ENCODE peak calls at places on chromosomes 12 and 14, in ten cellular contexts. B, J, P, A, F, W, T, I, U and K are unnamed samples.

GRCh38 chr12:59499774-59500173 is 96.1 kb upstream of the SLC16A7 start:
- DNase-seq in F (no peak), J (no peak), W (no peak), T (peak; percentile 10), B (no peak), P (no peak), A (no peak), U (no peak), I (no peak), K (no peak)

GRCh38 chr12:117228239-117228638 is 38.0 kb upstream of the FBXO21 start:
- DNase-seq in W (no peak), U (no peak), P (no peak), A (no peak), J (no peak), T (no peak), B (no peak), I (no peak), F (no peak), K (no peak)

GRCh38 chr14:94066089-94066676 is 14.8 kb downstream of the DDX24 start:
- DNase-seq in T (no peak), P (no peak), A (no peak), I (no peak), J (no peak), F (no peak), B (no peak), W (no peak), U (no peak), K (no peak)

GRCh38 chr12:130336723-130337475 is 788 bp upstream of the PIWIL1 start:
- DNase-seq in T (no peak), W (no peak), B (no peak), J (no peak), P (no peak), U (peak; percentile 22), I (no peak), A (no peak), F (no peak), K (no peak)

GRCh38 chr12:93868771-93869170 is 191.6 kb downstream of the CRADD start:
- DNase-seq in I (no peak), P (no peak), J (no peak), B (peak; percentile 62), A (no peak), T (no peak), F (no peak), W (peak; percentile 85), U (no peak), K (no peak)

GRCh38 chr12:108691154-108691994 is 39.9 kb downstream of the CORO1C start:
- DNase-seq in I (peak; percentile 96), W (peak; percentile 99), U (peak; percentile 99), F (peak; percentile 77), J (peak; percentile 88), A (peak; percentile 49), T (peak; percentile 57), P (peak; percentile 79), B (peak; percentile 98), K (peak; percentile 91)

GRCh38 chr14:61329478-61330051 is 8.2 kb downstream of the PRKCH start:
- DNase-seq in A (no peak), U (no peak), B (no peak), W (no peak), J (no peak), T (no peak), F (no peak), I (no peak), P (no peak), K (no peak)

GRCh38 chr12:122031342-122032216 is 9.9 kb downstream of the BCL7A start:
- DNase-seq in P (peak; percentile 51), T (peak; percentile 70), B (no peak), A (peak; percentile 47), F (peak; percentile 76), I (no peak), W (no peak), J (no peak), U (peak; percentile 68), K (peak; percentile 87)

GRCh38 chr12:131833896-131834641 is 5.9 kb downstream of the MMP17 start:
- DNase-seq in W (peak; percentile 40), B (peak; percentile 30), I (no peak), T (no peak), J (no peak), A (no peak), P (no peak), F (no peak), U (peak; percentile 50), K (peak; percentile 84)

GRCh38 chr12:8033153-8034044 is 883 bp downstream of the FOXJ2 start:
- DNase-seq in U (peak; percentile 34), F (peak; percentile 51), A (no peak), W (peak; percentile 38), J (no peak), T (peak; percentile 65), B (peak; percentile 68), P (peak; percentile 72), I (no peak), K (peak; percentile 21)

GRCh38 chr14:68244272-68244975 is 424.8 kb downstream of the RAD51B start:
- DNase-seq in P (no peak), J (no peak), T (no peak), B (no peak), U (no peak), A (no peak), W (no peak), I (no peak), F (no peak), K (no peak)

GRCh38 chr14:53542692-53543091 is 389.6 kb upstream of the DDHD1 start:
- DNase-seq in U (peak; percentile 12), A (no peak), F (no peak), T (no peak), W (peak; percentile 67), J (no peak), P (no peak), I (no peak), B (peak; percentile 59), K (no peak)

GRCh38 chr12:16324772-16325171 is 22.7 kb upstream of the MGST1 start:
- DNase-seq in I (no peak), A (no peak), F (no peak), P (no peak), U (no peak), B (no peak), W (no peak), T (no peak), J (no peak), K (no peak)

GRCh38 chr14:76091036-76091435 is 60.7 kb upstream of the GPATCH2L start:
- DNase-seq in P (no peak), I (no peak), F (no peak), A (no peak), J (no peak), W (no peak), B (no peak), U (peak; percentile 46), T (peak; percentile 53), K (no peak)

GRCh38 chr12:29807125-29807524 is 23.4 kb upstream of the TMTC1 start:
- DNase-seq in A (no peak), B (peak; percentile 45), F (no peak), J (no peak), T (no peak), U (no peak), W (peak; percentile 81), P (no peak), I (no peak), K (no peak)

GRCh38 chr12:52236386-52237050 is 3.5 kb downstream of the KRT7 start:
- DNase-seq in P (no peak), A (no peak), U (no peak), T (no peak), J (no peak), B (no peak), I (no peak), F (no peak), W (no peak), K (no peak)

DNA sequence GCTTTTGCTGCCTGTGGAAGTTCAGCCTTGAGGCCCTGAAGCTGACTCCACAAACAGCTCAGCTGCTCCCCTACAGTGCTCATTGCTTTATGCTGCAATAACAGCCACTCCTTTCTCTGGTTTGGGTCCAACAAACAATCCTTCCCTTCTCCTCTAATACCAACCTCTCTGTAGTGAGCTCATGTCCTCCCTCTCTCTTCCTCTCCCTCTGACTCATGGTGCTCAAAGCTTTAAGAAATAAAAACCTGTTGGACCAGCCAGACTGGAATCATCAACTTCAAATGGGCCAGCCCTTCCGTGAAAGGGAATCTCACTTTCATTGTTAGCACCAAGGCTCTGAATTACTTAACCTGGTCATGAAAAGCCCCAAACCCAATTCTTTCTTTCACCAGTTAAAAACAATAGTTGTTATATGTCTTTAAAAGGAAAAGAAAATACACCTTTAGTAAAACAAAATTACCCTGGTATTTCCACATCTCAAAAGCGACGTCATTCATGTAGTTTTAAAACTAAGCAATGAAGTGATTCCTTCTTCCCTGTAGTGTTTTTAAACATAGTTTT is 126.4 kb downstream of the DUSP6 start:
- DNase-seq in T (no peak), P (no peak), A (no peak), J (no peak), F (no peak), B (peak; percentile 80), U (no peak), I (no peak), W (peak; percentile 92), K (no peak)
- TF ChIP-seq CTCF in T (no peak), P (no peak), A (no peak), J (no peak), F (no peak), B (no peak), U (no peak), I (no peak), W (no peak), K (no peak)

GRCh38 chr12:53625946-53626701 is at the start of gene ATF7:
- DNase-seq in W (peak; percentile 98), I (peak; percentile 99), J (peak; percentile 99), U (peak; percentile 98), B (peak; percentile 98), P (peak; percentile 97), T (peak; percentile 97), F (peak; percentile 99), A (peak; percentile 99), K (peak; percentile 99)
- TF ChIP-seq CTCF in W (no peak), I (no peak), J (no peak), U (no peak), B (no peak), P (no peak), T (no peak), F (no peak), A (no peak), K (no peak)

DNA sequence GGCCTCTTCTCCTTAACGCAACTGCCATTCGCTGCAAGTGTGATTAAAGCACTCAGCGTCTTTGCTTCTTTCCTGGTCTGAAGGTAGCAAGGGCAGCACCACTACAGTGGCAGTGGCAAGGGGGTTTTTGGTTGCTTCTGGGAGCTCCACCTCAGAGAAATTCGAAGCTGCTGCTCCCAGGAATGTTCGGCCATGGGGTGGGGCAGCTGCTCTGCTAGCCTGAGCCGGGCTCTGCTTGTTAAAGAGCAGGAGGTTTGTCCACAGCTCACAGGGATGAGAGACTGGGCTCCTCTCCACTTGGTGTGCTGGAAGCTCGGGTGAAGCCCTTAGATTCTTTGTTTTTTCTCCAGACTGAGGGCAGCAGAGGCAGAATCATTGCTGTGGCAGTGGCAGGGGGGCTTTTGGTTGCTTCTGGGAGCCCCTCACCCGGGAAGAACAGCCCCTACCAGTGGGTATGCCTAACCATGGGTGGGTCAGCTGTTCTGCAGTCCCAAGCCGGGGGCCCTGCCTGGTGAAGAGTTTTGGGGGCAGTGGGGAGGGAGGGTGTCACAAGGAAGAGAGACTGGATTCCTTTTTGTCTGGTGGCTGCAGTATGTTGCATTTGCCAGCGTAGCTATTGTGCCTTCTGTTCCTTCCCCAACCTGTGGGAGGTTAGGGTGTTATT is 340.2 kb downstream of the AEBP2 start:
- DNase-seq in U (no peak), W (no peak), F (peak; percentile 55), T (no peak), P (no peak), I (no peak), B (peak; percentile 38), J (no peak), A (peak; percentile 44), K (peak; percentile 22)
- TF ChIP-seq CTCF in U (no peak), W (no peak), F (no peak), T (no peak), P (no peak), I (peak; percentile 30), B (peak; percentile 13), J (no peak), A (peak; percentile 7), K (no peak)

GRCh38 chr14:22271838-22272237 is 317.2 kb downstream of the DAD1 start:
- DNase-seq in U (no peak), A (no peak), F (no peak), T (no peak), W (no peak), P (no peak), I (no peak), B (no peak), J (no peak), K (no peak)
- TF ChIP-seq CTCF in U (no peak), A (no peak), F (no peak), T (no peak), W (no peak), P (no peak), I (no peak), B (no peak), J (no peak), K (no peak)